ENCODE peak calls at places on chromosome 4, in six cellular contexts. N is GM13977, G is psoas muscle, Z is kidney, W is mesothelial cell of epicardium, E is neural progenitor cell. P is an unnamed sample.

GRCh38 chr4:16785800-16786527 is 112.5 kb downstream of the LDB2 start:
- DNase-seq in Z (no peak), E (peak), W (no peak), G (no peak), N (no peak), P (no peak)

GRCh38 chr4:146401274-146401673 is 120.5 kb downstream of the SLC10A7 start:
- DNase-seq in G (no peak), N (no peak), W (no peak), Z (no peak), E (no peak), P (no peak)

GRCh38 chr4:5753766-5754528 is 42.9 kb downstream of the EVC start:
- DNase-seq in G (no peak), W (peak), E (no peak), Z (peak), N (no peak), P (no peak)

GRCh38 chr4:3123201-3123671 is 48.8 kb downstream of the HTT start:
- DNase-seq in G (no peak), E (no peak), W (no peak), Z (no peak), N (no peak), P (no peak)

GRCh38 chr4:81214518-81215218 is 354 bp downstream of the PRKG2 start:
- DNase-seq in E (peak), Z (peak), W (peak), N (no peak), G (no peak), P (peak)

GRCh38 chr4:112916868-112917267 is 132.6 kb upstream of the ANK2 start:
- DNase-seq in E (no peak), W (no peak), G (no peak), Z (no peak), N (no peak), P (no peak)

GRCh38 chr4:147940144-147940543 is 208.3 kb downstream of the ARHGAP10 start:
- DNase-seq in N (no peak), W (no peak), E (no peak), G (no peak), Z (no peak), P (no peak)

GRCh38 chr4:87270825-87271224 is 50.4 kb upstream of the KLHL8 start:
- DNase-seq in N (no peak), W (no peak), G (no peak), E (peak), Z (no peak), P (no peak)

GRCh38 chr4:173526724-173527102 is 3.3 kb downstream of the HAND2 start:
- DNase-seq in W (no peak), G (no peak), E (no peak), N (peak), Z (no peak), P (no peak)

GRCh38 chr4:165060938-165061337 is 7.3 kb downstream of the TRIM75 start:
- DNase-seq in Z (no peak), E (peak), W (no peak), G (no peak), N (no peak), P (no peak)
- TF ChIP-seq CTCF in Z (no peak), E (peak), W (no peak), G (no peak), N (no peak), P (peak)

DNA sequence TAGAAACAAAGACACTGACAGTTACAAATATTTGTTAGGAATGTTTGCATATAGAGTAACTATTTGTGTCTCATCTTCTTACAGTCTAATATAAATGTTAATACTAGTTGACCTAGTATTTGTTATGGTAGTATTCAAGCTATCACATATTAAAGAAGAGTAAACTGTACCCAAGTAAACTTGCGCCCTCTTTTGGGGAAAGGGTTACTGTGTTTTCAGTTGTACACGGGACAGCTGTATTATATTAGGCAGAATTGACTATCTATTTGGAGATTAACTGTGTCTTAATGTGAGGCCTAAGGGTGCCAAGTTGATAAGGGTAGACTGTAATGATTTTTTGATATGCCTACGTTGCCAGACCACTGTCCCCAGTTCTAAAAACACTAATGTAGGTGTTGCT is 172.9 kb upstream of the CXCL13 start:
- DNase-seq in G (no peak), E (peak), N (no peak), Z (no peak), W (no peak), P (no peak)
- TF ChIP-seq CTCF in G (no peak), E (peak), N (peak), Z (no peak), W (no peak), P (no peak)

DNA sequence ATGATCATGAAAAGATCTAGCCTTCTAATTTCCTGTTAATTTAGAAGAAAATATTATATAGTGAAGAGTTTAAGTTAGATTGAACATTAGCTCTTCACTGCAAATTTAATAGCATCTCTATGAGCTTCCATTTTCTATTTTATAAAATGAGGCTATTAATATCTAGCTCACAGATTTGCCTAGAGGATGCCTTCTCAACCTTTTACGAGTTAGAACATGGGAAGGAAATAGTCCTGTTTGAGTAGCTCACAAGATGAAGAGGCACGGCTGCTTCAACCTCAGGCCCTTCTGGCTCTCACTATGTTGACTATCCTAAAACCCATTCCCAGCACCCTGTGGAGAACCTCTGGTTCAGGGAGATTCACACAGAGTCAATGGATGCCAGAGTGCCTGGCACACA is 98.0 kb upstream of the GUCY1A1 start:
- DNase-seq in G (no peak), W (no peak), Z (no peak), E (peak), N (no peak), P (no peak)
- TF ChIP-seq CTCF in G (no peak), W (no peak), Z (no peak), E (no peak), N (no peak), P (no peak)

GRCh38 chr4:76585270-76585669 is 150.2 kb downstream of the SHROOM3 start:
- DNase-seq in G (no peak), W (no peak), N (no peak), Z (no peak), E (peak), P (no peak)

GRCh38 chr4:76588268-76588667 is 153.2 kb downstream of the SHROOM3 start:
- DNase-seq in W (no peak), E (peak), N (no peak), Z (no peak), G (no peak), P (no peak)

GRCh38 chr4:76582817-76583087 is 147.7 kb downstream of the SHROOM3 start:
- DNase-seq in G (no peak), W (no peak), E (no peak), Z (no peak), N (no peak), P (no peak)

GRCh38 chr4:76584235-76585152 is 149.5 kb downstream of the SHROOM3 start:
- DNase-seq in W (no peak), E (no peak), G (no peak), N (no peak), Z (no peak), P (no peak)

DNA sequence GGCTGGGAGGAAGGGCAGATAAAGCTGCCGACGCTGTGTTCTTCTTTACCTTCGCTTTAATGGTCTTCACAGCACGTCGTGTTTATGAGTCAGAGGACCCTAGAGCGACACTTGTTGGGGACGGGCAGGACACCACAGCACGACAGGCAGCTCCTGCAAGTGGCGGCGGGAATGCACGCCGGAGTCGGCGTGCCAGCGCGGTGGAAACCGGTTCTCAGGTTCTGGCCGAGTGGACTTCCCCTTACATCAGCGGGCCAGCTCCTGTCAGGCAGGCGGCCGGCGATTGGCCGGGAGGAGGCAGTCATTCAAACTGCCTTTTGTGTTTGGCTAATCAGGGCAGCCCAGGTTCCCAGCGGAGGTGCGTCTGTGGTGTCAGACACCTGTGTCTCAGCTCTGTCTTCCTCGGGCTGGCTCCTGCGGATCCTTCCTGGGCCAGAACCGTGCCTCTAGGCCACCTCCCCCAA is 150.9 kb downstream of the SHROOM3 start:
- DNase-seq in Z (peak), E (peak), W (peak), G (no peak), N (peak), P (peak)
- TF ChIP-seq CTCF in Z (peak), E (peak), W (no peak), G (no peak), N (no peak), P (peak)

GRCh38 chr4:103429283-103429682 is 231.1 kb upstream of the CENPE start:
- DNase-seq in Z (no peak), G (no peak), W (no peak), N (peak), E (peak), P (no peak)
- TF ChIP-seq CTCF in Z (no peak), G (no peak), W (no peak), N (peak), E (peak), P (no peak)

DNA sequence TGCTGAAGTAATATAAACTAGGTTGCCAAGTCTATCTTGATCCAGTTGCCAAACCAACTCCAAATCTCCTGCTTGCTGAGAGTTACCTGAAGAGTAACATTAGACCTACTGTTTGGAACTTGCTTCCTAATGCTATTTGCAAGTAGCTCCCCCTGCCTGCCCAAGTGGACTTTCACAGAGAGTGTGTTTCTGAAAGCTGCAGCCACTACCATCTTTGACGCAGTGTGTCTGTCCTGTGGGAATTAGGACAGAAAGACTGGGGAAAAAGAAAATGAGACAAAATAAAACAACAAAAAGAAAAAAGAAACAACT is 195.0 kb upstream of the HS3ST1 start:
- DNase-seq in W (no peak), G (no peak), Z (no peak), N (peak), E (peak), P (peak)
- TF ChIP-seq CTCF in W (peak), G (no peak), Z (peak), N (peak), E (peak), P (peak)